ENCODE peak calls at places on chromosomes 2 and 18, in four cellular contexts. D, W, H and O are unnamed samples.

GRCh38 chr2:16262516-16263178 is 322.3 kb downstream of the MYCN start:
- DNase-seq in W (no peak), H (no peak), D (no peak), O (no peak)

GRCh38 chr2:234679766-234680687 is 183.1 kb upstream of the ARL4C start:
- DNase-seq in D (peak), W (no peak), H (peak), O (no peak)

GRCh38 chr2:10534514-10535250 is 86.6 kb upstream of the ODC1 start:
- DNase-seq in H (peak), W (no peak), D (no peak), O (no peak)

GRCh38 chr2:13616656-13617055 is 899.9 kb downstream of the TRIB2 start:
- DNase-seq in H (no peak), D (no peak), W (no peak), O (no peak)

GRCh38 chr2:106358081-106358480 is 110.1 kb downstream of the RGPD3 start:
- DNase-seq in D (no peak), W (no peak), H (no peak), O (no peak)

GRCh38 chr2:221429741-221430491 is 142.2 kb downstream of the EPHA4 start:
- DNase-seq in D (no peak), W (no peak), H (no peak), O (no peak)

GRCh38 chr2:203501870-203502269 is 33.2 kb downstream of the RAPH1 start:
- DNase-seq in W (no peak), H (no peak), D (no peak), O (no peak)

GRCh38 chr18:57397440-57397839 is 37.7 kb upstream of the ONECUT2 start:
- DNase-seq in H (no peak), W (no peak), D (peak), O (no peak)

GRCh38 chr2:69709290-69709689 is 32.6 kb upstream of the ANXA4 start:
- DNase-seq in W (no peak), D (no peak), H (no peak), O (no peak)

GRCh38 chr2:187138240-187138639 is 289.3 kb upstream of the ZSWIM2 start:
- DNase-seq in W (no peak), D (peak), H (no peak), O (no peak)

GRCh38 chr2:128505150-128505490 is 186.5 kb upstream of the HS6ST1 start:
- DNase-seq in D (no peak), W (no peak), H (peak), O (no peak)

GRCh38 chr2:96665083-96665569 is 22.6 kb downstream of the FER1L5 start:
- DNase-seq in H (no peak), W (no peak), D (peak), O (no peak)

GRCh38 chr2:233929352-233929843 is 12.2 kb downstream of the TRPM8 start:
- DNase-seq in H (no peak), D (peak), W (no peak), O (no peak)

GRCh38 chr18:56447972-56448371 is 190.4 kb downstream of the TXNL1 start:
- DNase-seq in H (no peak), W (no peak), D (no peak), O (no peak)

GRCh38 chr2:231928901-231929725 is 2.9 kb upstream of the NPPC start:
- DNase-seq in D (no peak), H (peak), W (no peak), O (no peak)

GRCh38 chr18:13726972-13727331 is 479 bp downstream of the RNMT start:
- DNase-seq in H (peak), D (peak), W (peak), O (peak)

GRCh38 chr18:44396550-44396949 is 284.1 kb upstream of the SETBP1 start:
- DNase-seq in W (no peak), D (no peak), H (no peak), O (no peak)

GRCh38 chr2:237118025-237118424 is 32.3 kb downstream of the COPS8 start:
- DNase-seq in D (no peak), W (no peak), H (no peak), O (no peak)

GRCh38 chr2:168912466-168913170 is 11.5 kb downstream of the G6PC2 start:
- DNase-seq in D (peak), H (no peak), W (no peak), O (no peak)

GRCh38 chr2:235638541-235639192 is 144.8 kb downstream of the AGAP1 start:
- DNase-seq in D (peak), H (no peak), W (no peak), O (no peak)

GRCh38 chr2:98085649-98086048 is 1.3 kb upstream of the VWA3B start:
- DNase-seq in D (no peak), H (no peak), W (no peak), O (no peak)

GRCh38 chr2:241808051-241808450 is 942 bp upstream of the NEU4 start:
- DNase-seq in W (no peak), D (no peak), H (no peak), O (no peak)

GRCh38 chr2:219368690-219369108 is 19.0 kb downstream of the DNPEP start:
- DNase-seq in D (no peak), W (no peak), H (no peak), O (no peak)

GRCh38 chr2:171858397-171858958 is 35.6 kb downstream of the SLC25A12 start:
- DNase-seq in W (no peak), H (no peak), D (no peak), O (no peak)

GRCh38 chr2:47727956-47728355 is 55.0 kb upstream of the MSH6 start:
- DNase-seq in W (no peak), H (no peak), D (no peak), O (no peak)

GRCh38 chr2:96534701-96535181 is 1.8 kb upstream of the ARID5A start:
- DNase-seq in W (no peak), D (no peak), H (no peak), O (no peak)

GRCh38 chr2:98436734-98437133 is 7.9 kb upstream of the INPP4A start:
- DNase-seq in H (no peak), W (no peak), D (peak), O (no peak)

GRCh38 chr2:175855236-175855635 is 146.8 kb downstream of the LNPK start:
- DNase-seq in D (no peak), W (no peak), H (no peak), O (no peak)

GRCh38 chr2:23926289-23926749 is 604 bp downstream of the ATAD2B start:
- DNase-seq in H (no peak), W (peak), D (peak), O (peak)

GRCh38 chr2:207328944-207329386 is 163.2 kb upstream of the KLF7 start:
- DNase-seq in D (no peak), H (no peak), W (no peak), O (no peak)

GRCh38 chr2:6103949-6104348 is 411.8 kb downstream of the SOX11 start:
- DNase-seq in D (peak), H (no peak), W (no peak), O (no peak)

GRCh38 chr2:158407031-158407430 is 49.5 kb downstream of the CCDC148 start:
- DNase-seq in W (no peak), D (no peak), H (no peak), O (no peak)

GRCh38 chr2:20983844-20984243 is 60.0 kb downstream of the APOB start:
- DNase-seq in H (no peak), W (no peak), D (no peak), O (no peak)

GRCh38 chr18:47075098-47075883 is 39.9 kb upstream of the ELOA2 start:
- DNase-seq in H (no peak), D (peak), W (no peak), O (no peak)

GRCh38 chr18:13437801-13438506 is 219.4 kb downstream of the LDLRAD4 start:
- DNase-seq in H (peak), D (no peak), W (peak), O (peak)